ENCODE peak calls at places on chromosomes 3 and 15, in eight cellular contexts. One of them, this sample, is unnamed.

GRCh38 chr15:68208136-68208535 is 3.0 kb upstream of the CALML4 start:
- DNase-seq in H54: no peak
- DNase-seq in Calu3: no peak
- DNase-seq in mucosa of gallbladder: no peak
- DNase-seq in kidney epithelial cell: no peak
- DNase-seq in H9: no peak
- DNase-seq in A172: no peak
- DNase-seq in activated CD4-positive, alpha-beta T cell treated with anti-CD3 and anti-CD28 coated beads for 48 hours: no peak
- DNase-seq in this sample: no peak

GRCh38 chr15:65115542-65115941 is 542 bp upstream of the UBAP1L start:
- DNase-seq in H54: no peak
- DNase-seq in Calu3: no peak
- DNase-seq in mucosa of gallbladder: no peak
- DNase-seq in kidney epithelial cell: no peak
- DNase-seq in H9: no peak
- DNase-seq in A172: no peak
- DNase-seq in activated CD4-positive, alpha-beta T cell treated with anti-CD3 and anti-CD28 coated beads for 48 hours: no peak
- DNase-seq in this sample: no peak

GRCh38 chr3:132803889-132804288 is 81.7 kb upstream of the NPHP3 start:
- DNase-seq in H54: no peak
- DNase-seq in Calu3: no peak
- DNase-seq in mucosa of gallbladder: no peak
- DNase-seq in kidney epithelial cell: no peak
- DNase-seq in H9: peak
- DNase-seq in A172: no peak
- DNase-seq in activated CD4-positive, alpha-beta T cell treated with anti-CD3 and anti-CD28 coated beads for 48 hours: no peak
- DNase-seq in this sample: peak

GRCh38 chr3:85801955-85802354 is 843.2 kb downstream of the CADM2 start:
- DNase-seq in H54: no peak
- DNase-seq in Calu3: peak
- DNase-seq in mucosa of gallbladder: no peak
- DNase-seq in kidney epithelial cell: no peak
- DNase-seq in H9: peak
- DNase-seq in A172: no peak
- DNase-seq in activated CD4-positive, alpha-beta T cell treated with anti-CD3 and anti-CD28 coated beads for 48 hours: no peak
- DNase-seq in this sample: peak

GRCh38 chr3:112097378-112097777 is 11.2 kb downstream of the C3orf52 start:
- DNase-seq in H54: peak
- DNase-seq in Calu3: peak
- DNase-seq in mucosa of gallbladder: peak
- DNase-seq in kidney epithelial cell: peak
- DNase-seq in H9: no peak
- DNase-seq in A172: peak
- DNase-seq in activated CD4-positive, alpha-beta T cell treated with anti-CD3 and anti-CD28 coated beads for 48 hours: peak
- DNase-seq in this sample: peak

GRCh38 chr3:126155280-126155640 is 25.1 kb downstream of the ALDH1L1 start:
- DNase-seq in H54: no peak
- DNase-seq in Calu3: no peak
- DNase-seq in mucosa of gallbladder: peak
- DNase-seq in kidney epithelial cell: no peak
- DNase-seq in H9: no peak
- DNase-seq in A172: no peak
- DNase-seq in activated CD4-positive, alpha-beta T cell treated with anti-CD3 and anti-CD28 coated beads for 48 hours: no peak
- DNase-seq in this sample: no peak

GRCh38 chr15:78162038-78162437 is 12.9 kb downstream of the IDH3A start:
- DNase-seq in H54: no peak
- DNase-seq in Calu3: no peak
- DNase-seq in mucosa of gallbladder: no peak
- DNase-seq in kidney epithelial cell: no peak
- DNase-seq in H9: no peak
- DNase-seq in A172: no peak
- DNase-seq in activated CD4-positive, alpha-beta T cell treated with anti-CD3 and anti-CD28 coated beads for 48 hours: peak
- DNase-seq in this sample: no peak

GRCh38 chr3:184180165-184180564 is 5.5 kb downstream of the AP2M1 start:
- DNase-seq in H54: peak
- DNase-seq in Calu3: no peak
- DNase-seq in mucosa of gallbladder: no peak
- DNase-seq in kidney epithelial cell: no peak
- DNase-seq in H9: no peak
- DNase-seq in A172: peak
- DNase-seq in activated CD4-positive, alpha-beta T cell treated with anti-CD3 and anti-CD28 coated beads for 48 hours: no peak
- DNase-seq in this sample: no peak

GRCh38 chr3:155983834-155984474 is 113.5 kb downstream of the GMPS start:
- DNase-seq in H54: no peak
- DNase-seq in Calu3: no peak
- DNase-seq in mucosa of gallbladder: no peak
- DNase-seq in kidney epithelial cell: no peak
- DNase-seq in H9: no peak
- DNase-seq in A172: no peak
- DNase-seq in activated CD4-positive, alpha-beta T cell treated with anti-CD3 and anti-CD28 coated beads for 48 hours: no peak
- DNase-seq in this sample: no peak

GRCh38 chr3:39196034-39196433 is 3.6 kb upstream of the XIRP1 start:
- DNase-seq in H54: no peak
- DNase-seq in Calu3: no peak
- DNase-seq in mucosa of gallbladder: no peak
- DNase-seq in kidney epithelial cell: no peak
- DNase-seq in H9: no peak
- DNase-seq in A172: no peak
- DNase-seq in activated CD4-positive, alpha-beta T cell treated with anti-CD3 and anti-CD28 coated beads for 48 hours: no peak
- DNase-seq in this sample: no peak

GRCh38 chr3:1616715-1617114 is 482.0 kb upstream of the CNTN4 start:
- DNase-seq in H54: no peak
- DNase-seq in Calu3: no peak
- DNase-seq in mucosa of gallbladder: no peak
- DNase-seq in kidney epithelial cell: no peak
- DNase-seq in H9: no peak
- DNase-seq in A172: no peak
- DNase-seq in activated CD4-positive, alpha-beta T cell treated with anti-CD3 and anti-CD28 coated beads for 48 hours: no peak
- DNase-seq in this sample: no peak